ENCODE peak calls at places on chromosomes 11 and 22, in five cellular contexts. R, L, V, P and D are unnamed samples.

GRCh38 chr11:1521382-1522080 is 35.0 kb upstream of the MOB2 start:
- DNase-seq in R (peak), L (no peak), V (no peak), P (peak), D (no peak)

GRCh38 chr22:33519140-33519973 is 400.9 kb downstream of the LARGE1 start:
- DNase-seq in R (peak), L (peak), V (no peak), P (peak), D (peak)

GRCh38 chr11:120398184-120398583 is 62.0 kb downstream of the ARHGEF12 start:
- DNase-seq in R (no peak), L (no peak), V (no peak), P (no peak), D (peak)

GRCh38 chr11:36251716-36252307 is 37.4 kb downstream of the COMMD9 start:
- DNase-seq in R (no peak), L (no peak), V (no peak), P (no peak), D (no peak)

GRCh38 chr22:49770454-49771265 is 57.0 kb downstream of the BRD1 start:
- DNase-seq in R (no peak), L (no peak), V (no peak), P (no peak), D (no peak)

GRCh38 chr22:47016636-47017035 is 254.2 kb downstream of the TBC1D22A start:
- DNase-seq in R (no peak), L (no peak), V (no peak), P (no peak), D (no peak)

GRCh38 chr22:43293259-43293658 is 49.9 kb downstream of the SCUBE1 start:
- DNase-seq in R (no peak), L (no peak), V (peak), P (no peak), D (no peak)

GRCh38 chr11:94794287-94795168 is 26.4 kb downstream of the AMOTL1 start:
- DNase-seq in R (no peak), L (no peak), V (peak), P (no peak), D (peak)

GRCh38 chr22:42202669-42203068 is 67.8 kb downstream of the TCF20 start:
- DNase-seq in R (no peak), L (no peak), V (no peak), P (no peak), D (peak)

GRCh38 chr11:111602865-111603632 is 800 bp downstream of the SIK2 start:
- DNase-seq in R (peak), L (no peak), V (peak), P (peak), D (peak)

GRCh38 chr11:65310756-65311155 is 3.9 kb upstream of the CDC42EP2 start:
- DNase-seq in R (no peak), L (no peak), V (no peak), P (no peak), D (no peak)

GRCh38 chr22:16717699-16718558 is 107.3 kb downstream of the XKR3 start:
- DNase-seq in R (no peak), L (no peak), V (no peak), P (no peak), D (no peak)

GRCh38 chr22:33853200-33854097 is 66.8 kb downstream of the LARGE1 start:
- DNase-seq in R (peak), L (no peak), V (peak), P (peak), D (peak)

GRCh38 chr11:121696947-121697346 is 244.2 kb upstream of the SORL1-AS1 start:
- DNase-seq in R (no peak), L (no peak), V (no peak), P (no peak), D (no peak)

GRCh38 chr11:73931039-73931645 is 19.7 kb upstream of the DNAJB13 start:
- DNase-seq in R (no peak), L (no peak), V (peak), P (no peak), D (peak)

GRCh38 chr11:44684886-44685285 is 41.9 kb upstream of the TSPAN18 start:
- DNase-seq in R (no peak), L (no peak), V (no peak), P (no peak), D (no peak)

GRCh38 chr11:79691445-79691844 is 250.6 kb upstream of the TENM4 start:
- DNase-seq in R (no peak), L (no peak), V (peak), P (no peak), D (no peak)

GRCh38 chr11:109794501-109794900 is 298.7 kb upstream of the ZC3H12C start:
- DNase-seq in R (no peak), L (no peak), V (no peak), P (no peak), D (no peak)

GRCh38 chr11:48168815-48169214 is 47.8 kb upstream of the OR4B1 start:
- DNase-seq in R (no peak), L (no peak), V (no peak), P (no peak), D (no peak)

GRCh38 chr22:22427542-22428065 is 80.9 kb downstream of the ZNF280B start:
- DNase-seq in R (no peak), L (no peak), V (no peak), P (no peak), D (no peak)

GRCh38 chr11:67113231-67113721 is 5.8 kb upstream of the KDM2A start:
- DNase-seq in R (peak), L (no peak), V (no peak), P (peak), D (no peak)

GRCh38 chr22:36763576-36763975 is 12.3 kb downstream of the IFT27 start:
- DNase-seq in R (no peak), L (no peak), V (peak), P (no peak), D (no peak)